ENCODE peak calls at places on chromosomes 6 and 20, in four cellular contexts. M, C, Y and X are unnamed samples.

GRCh38 chr20:6178537-6178936 is 55.7 kb upstream of the FERMT1 start:
- DNase-seq in M (no peak), C (peak), Y (no peak), X (peak)

GRCh38 chr20:31838646-31839292 is 6.6 kb downstream of the FOXS1 start:
- DNase-seq in M (no peak), C (no peak), Y (no peak), X (no peak)

GRCh38 chr6:157155838-157156237 is 167.5 kb downstream of the TMEM242 start:
- DNase-seq in M (no peak), C (no peak), Y (no peak), X (no peak)

GRCh38 chr6:154996841-154997311 is 1.8 kb downstream of the TIAM2 start:
- DNase-seq in M (no peak), C (no peak), Y (no peak), X (no peak)

GRCh38 chr6:42243046-42243445 is 25.4 kb upstream of the MRPS10 start:
- DNase-seq in M (no peak), C (no peak), Y (no peak), X (no peak)

GRCh38 chr6:16292942-16293341 is 54.6 kb downstream of the GMPR start:
- DNase-seq in M (no peak), C (no peak), Y (no peak), X (no peak)

GRCh38 chr20:59825563-59825920 is 107.9 kb downstream of the SYCP2 start:
- DNase-seq in M (no peak), C (no peak), Y (no peak), X (no peak)

GRCh38 chr20:62367483-62368302 is 581 bp upstream of the LAMA5 start:
- DNase-seq in M (no peak), C (no peak), Y (no peak), X (no peak)

GRCh38 chr6:2579789-2580570 is 170.7 kb downstream of the MYLK4 start:
- DNase-seq in M (no peak), C (peak), Y (no peak), X (no peak)

GRCh38 chr6:3009930-3010329 is 10.2 kb downstream of the NQO2 start:
- DNase-seq in M (no peak), C (no peak), Y (no peak), X (no peak)

GRCh38 chr6:140061422-140062041 is 687.1 kb upstream of the CITED2 start:
- DNase-seq in M (no peak), C (no peak), Y (no peak), X (no peak)

GRCh38 chr6:148557796-148558457 is 188.9 kb upstream of the UST start:
- DNase-seq in M (no peak), C (peak), Y (no peak), X (no peak)

GRCh38 chr20:8693709-8694108 is 375.2 kb upstream of the PLCB4 start:
- DNase-seq in M (no peak), C (peak), Y (no peak), X (peak)

GRCh38 chr6:21664263-21665081 is 70.9 kb downstream of the SOX4 start:
- DNase-seq in M (peak), C (peak), Y (peak), X (peak)

GRCh38 chr6:94245395-94245794 is 826.0 kb upstream of the EPHA7 start:
- DNase-seq in M (no peak), C (no peak), Y (no peak), X (no peak)

GRCh38 chr6:112780498-112781096 is 433.5 kb downstream of the RFPL4B start:
- DNase-seq in M (peak), C (peak), Y (no peak), X (peak)

GRCh38 chr6:97186416-97186999 is 96.5 kb downstream of the MMS22L start:
- DNase-seq in M (peak), C (peak), Y (peak), X (peak)

GRCh38 chr20:63955846-63956663 is at the start of gene UCKL1:
- DNase-seq in M (peak), C (peak), Y (peak), X (peak)

GRCh38 chr6:168035098-168035660 is 37.7 kb downstream of the KIF25 start:
- DNase-seq in M (peak), C (peak), Y (peak), X (peak)

GRCh38 chr20:6660441-6660840 is 107.0 kb upstream of the BMP2 start:
- DNase-seq in M (no peak), C (no peak), Y (no peak), X (no peak)

GRCh38 chr20:63228786-63229185 is 6.9 kb upstream of the BIRC7 start:
- DNase-seq in M (no peak), C (no peak), Y (no peak), X (no peak)

GRCh38 chr20:23408957-23409356 is 12.3 kb downstream of the NAPB start:
- DNase-seq in M (no peak), C (no peak), Y (no peak), X (no peak)

GRCh38 chr6:56348578-56348977 is 101.2 kb upstream of the COL21A1 start:
- DNase-seq in M (no peak), C (peak), Y (no peak), X (no peak)

GRCh38 chr6:120869397-120869796 is 464.9 kb downstream of the TBC1D32 start:
- DNase-seq in M (no peak), C (peak), Y (no peak), X (no peak)

GRCh38 chr6:158311193-158311592 is 1.1 kb upstream of the TULP4 start:
- DNase-seq in M (no peak), C (no peak), Y (no peak), X (no peak)

GRCh38 chr6:11432091-11432490 is 105.5 kb upstream of the TMEM170B start:
- DNase-seq in M (no peak), C (peak), Y (no peak), X (no peak)

GRCh38 chr6:111727798-111728197 is 122.1 kb upstream of the TRAF3IP2 start:
- DNase-seq in M (no peak), C (peak), Y (no peak), X (no peak)

GRCh38 chr20:63835031-63835858 is 4.2 kb upstream of the ZBTB46 start:
- DNase-seq in M (peak), C (peak), Y (peak), X (peak)

GRCh38 chr6:21996425-21997207 is 300.2 kb downstream of the PRL start:
- DNase-seq in M (no peak), C (no peak), Y (no peak), X (no peak)

GRCh38 chr6:28980797-28981390 is 24.2 kb downstream of the ZNF311 start:
- DNase-seq in M (no peak), C (peak), Y (peak), X (peak)

GRCh38 chr6:163393923-163394322 is 20.6 kb upstream of the QKI start:
- DNase-seq in M (no peak), C (no peak), Y (no peak), X (no peak)

GRCh38 chr6:169224185-169224695 is 29.4 kb downstream of the THBS2 start:
- DNase-seq in M (no peak), C (peak), Y (no peak), X (no peak)

GRCh38 chr6:4732691-4733315 is 43.4 kb upstream of the CDYL start:
- DNase-seq in M (no peak), C (peak), Y (no peak), X (peak)

GRCh38 chr6:116165596-116165995 is 39.7 kb upstream of the COL10A1 start:
- DNase-seq in M (no peak), C (no peak), Y (no peak), X (no peak)

GRCh38 chr6:126102358-126102757 is 116.0 kb downstream of the TRMT11 start:
- DNase-seq in M (no peak), C (no peak), Y (no peak), X (no peak)

GRCh38 chr20:60057866-60058807 is 99.9 kb downstream of the CDH26 start:
- DNase-seq in M (no peak), C (no peak), Y (peak), X (no peak)

GRCh38 chr6:15077006-15077405 is 168.9 kb upstream of the JARID2 start:
- DNase-seq in M (no peak), C (peak), Y (no peak), X (no peak)